ENCODE peak calls at places on chromosome 2, in four cellular contexts. One of them, this sample, is unnamed.

GRCh38 chr2:11726384-11726783 is 20.0 kb upstream of the LPIN1 start:
- DNase-seq in Jurkat, Clone E6-1: no peak
- DNase-seq in amniotic epithelial cell: peak
- DNase-seq in WERI-Rb-1: peak
- DNase-seq in this sample: no peak

GRCh38 chr2:102677219-102678215 is 58.2 kb downstream of the SLC9A2 start:
- DNase-seq in WERI-Rb-1: no peak
- DNase-seq in amniotic epithelial cell: peak
- DNase-seq in Jurkat, Clone E6-1: no peak
- DNase-seq in this sample: no peak

GRCh38 chr2:78506301-78506700 is 519.2 kb upstream of the REG3G start:
- DNase-seq in amniotic epithelial cell: no peak
- DNase-seq in WERI-Rb-1: no peak
- DNase-seq in Jurkat, Clone E6-1: no peak
- DNase-seq in this sample: no peak

GRCh38 chr2:127582863-127583861 is 47.7 kb downstream of the MYO7B start:
- DNase-seq in WERI-Rb-1: no peak
- DNase-seq in Jurkat, Clone E6-1: no peak
- DNase-seq in amniotic epithelial cell: no peak
- DNase-seq in this sample: no peak

GRCh38 chr2:229725716-229726346 is 11.5 kb upstream of the DNER start:
- DNase-seq in amniotic epithelial cell: peak
- DNase-seq in Jurkat, Clone E6-1: no peak
- DNase-seq in WERI-Rb-1: no peak
- DNase-seq in this sample: no peak

GRCh38 chr2:51120754-51121280 is 88.9 kb upstream of the NRXN1 start:
- DNase-seq in Jurkat, Clone E6-1: no peak
- DNase-seq in amniotic epithelial cell: no peak
- DNase-seq in WERI-Rb-1: no peak
- DNase-seq in this sample: no peak

GRCh38 chr2:127747621-127748020 is 46.3 kb downstream of the SFT2D3 start:
- DNase-seq in Jurkat, Clone E6-1: no peak
- DNase-seq in amniotic epithelial cell: no peak
- DNase-seq in WERI-Rb-1: no peak
- DNase-seq in this sample: no peak

GRCh38 chr2:240134956-240135520 is 1.1 kb downstream of the COPS9 start:
- DNase-seq in amniotic epithelial cell: no peak
- DNase-seq in Jurkat, Clone E6-1: no peak
- DNase-seq in WERI-Rb-1: no peak
- DNase-seq in this sample: no peak

GRCh38 chr2:99488999-99489757 is 639 bp downstream of the REV1 start:
- DNase-seq in WERI-Rb-1: peak
- DNase-seq in Jurkat, Clone E6-1: no peak
- DNase-seq in amniotic epithelial cell: peak
- DNase-seq in this sample: peak

GRCh38 chr2:120343433-120344105 is 2.4 kb upstream of the INHBB start:
- DNase-seq in amniotic epithelial cell: peak
- DNase-seq in Jurkat, Clone E6-1: peak
- DNase-seq in WERI-Rb-1: peak
- DNase-seq in this sample: peak

GRCh38 chr2:212959469-212960117 is 191.8 kb downstream of the IKZF2 start:
- DNase-seq in amniotic epithelial cell: peak
- DNase-seq in WERI-Rb-1: no peak
- DNase-seq in Jurkat, Clone E6-1: no peak
- DNase-seq in this sample: no peak

GRCh38 chr2:98460573-98461560 is 16.2 kb downstream of the INPP4A start:
- DNase-seq in amniotic epithelial cell: no peak
- DNase-seq in WERI-Rb-1: no peak
- DNase-seq in Jurkat, Clone E6-1: no peak
- DNase-seq in this sample: peak

GRCh38 chr2:188512456-188512855 is 220.8 kb downstream of the GULP1 start:
- DNase-seq in Jurkat, Clone E6-1: peak
- DNase-seq in WERI-Rb-1: no peak
- DNase-seq in amniotic epithelial cell: peak
- DNase-seq in this sample: no peak

GRCh38 chr2:165594935-165595255 is 125.4 kb downstream of the CSRNP3 start:
- DNase-seq in WERI-Rb-1: no peak
- DNase-seq in Jurkat, Clone E6-1: no peak
- DNase-seq in amniotic epithelial cell: no peak
- DNase-seq in this sample: no peak

GRCh38 chr2:27966466-27966865 is 75.9 kb downstream of the BABAM2 start:
- DNase-seq in WERI-Rb-1: no peak
- DNase-seq in amniotic epithelial cell: peak
- DNase-seq in Jurkat, Clone E6-1: no peak
- DNase-seq in this sample: no peak

GRCh38 chr2:72116081-72116533 is 31.6 kb downstream of the CYP26B1 start:
- DNase-seq in WERI-Rb-1: peak
- DNase-seq in amniotic epithelial cell: no peak
- DNase-seq in Jurkat, Clone E6-1: peak
- DNase-seq in this sample: no peak

GRCh38 chr2:15973446-15974202 is 33.3 kb downstream of the MYCN start:
- DNase-seq in Jurkat, Clone E6-1: peak
- DNase-seq in WERI-Rb-1: peak
- DNase-seq in amniotic epithelial cell: no peak
- DNase-seq in this sample: no peak

GRCh38 chr2:234670052-234670451 is 173.2 kb upstream of the ARL4C start:
- DNase-seq in Jurkat, Clone E6-1: no peak
- DNase-seq in amniotic epithelial cell: peak
- DNase-seq in WERI-Rb-1: no peak
- DNase-seq in this sample: no peak

GRCh38 chr2:134762508-134762907 is 43.7 kb upstream of the TMEM163 start:
- DNase-seq in amniotic epithelial cell: peak
- DNase-seq in WERI-Rb-1: no peak
- DNase-seq in Jurkat, Clone E6-1: no peak
- DNase-seq in this sample: no peak

GRCh38 chr2:76678358-76679024 is 843.7 kb downstream of the LRRTM4 start:
- DNase-seq in Jurkat, Clone E6-1: no peak
- DNase-seq in WERI-Rb-1: no peak
- DNase-seq in amniotic epithelial cell: no peak
- DNase-seq in this sample: no peak

GRCh38 chr2:171485116-171485515 is 37.2 kb upstream of the CYBRD1 start:
- DNase-seq in amniotic epithelial cell: no peak
- DNase-seq in Jurkat, Clone E6-1: no peak
- DNase-seq in WERI-Rb-1: no peak
- DNase-seq in this sample: no peak

GRCh38 chr2:174729797-174730529 is 34.3 kb downstream of the CHRNA1 start:
- DNase-seq in amniotic epithelial cell: peak
- DNase-seq in Jurkat, Clone E6-1: peak
- DNase-seq in WERI-Rb-1: no peak
- DNase-seq in this sample: peak

GRCh38 chr2:69780907-69781306 is 39.0 kb downstream of the ANXA4 start:
- DNase-seq in WERI-Rb-1: peak
- DNase-seq in amniotic epithelial cell: peak
- DNase-seq in Jurkat, Clone E6-1: no peak
- DNase-seq in this sample: no peak

GRCh38 chr2:39725401-39725800 is 53.7 kb downstream of the THUMPD2 start:
- DNase-seq in Jurkat, Clone E6-1: no peak
- DNase-seq in amniotic epithelial cell: no peak
- DNase-seq in WERI-Rb-1: no peak
- DNase-seq in this sample: no peak

GRCh38 chr2:38547791-38548190 is 54.9 kb downstream of the HNRNPLL start:
- DNase-seq in WERI-Rb-1: no peak
- DNase-seq in Jurkat, Clone E6-1: no peak
- DNase-seq in amniotic epithelial cell: no peak
- DNase-seq in this sample: no peak

GRCh38 chr2:52934354-52934898 is 833.2 kb upstream of the CHAC2 start:
- DNase-seq in WERI-Rb-1: no peak
- DNase-seq in Jurkat, Clone E6-1: no peak
- DNase-seq in amniotic epithelial cell: no peak
- DNase-seq in this sample: no peak

GRCh38 chr2:108907822-108908716 is 81.0 kb downstream of the EDAR start:
- DNase-seq in Jurkat, Clone E6-1: no peak
- DNase-seq in WERI-Rb-1: no peak
- DNase-seq in amniotic epithelial cell: no peak
- DNase-seq in this sample: no peak

GRCh38 chr2:76684762-76685161 is 837.4 kb downstream of the LRRTM4 start:
- DNase-seq in Jurkat, Clone E6-1: no peak
- DNase-seq in WERI-Rb-1: peak
- DNase-seq in amniotic epithelial cell: peak
- DNase-seq in this sample: no peak

This sample was measured in memory B cell.